ENCODE peak calls at places on chromosomes 16 and 17, in six cellular contexts. T is esophagus squamous epithelium; K is sigmoid colon; J is pancreas; A is CD8-positive, alpha-beta T cell; E is WTC11. D is an unnamed sample.

GRCh38 chr17:36600936-36601302 is 464 bp upstream of the MRM1 start:
- DNase-seq in T (no peak), K (no peak), J (no peak), A (no peak), E (no peak), D (no peak)

GRCh38 chr16:80161799-80162380 is 378.9 kb upstream of the DYNLRB2 start:
- DNase-seq in T (no peak), K (no peak), J (no peak), A (no peak), E (no peak), D (no peak)

GRCh38 chr16:6913535-6913934 is 419.1 kb upstream of the RBFOX1 start:
- DNase-seq in T (no peak), K (no peak), J (no peak), A (no peak), E (no peak), D (no peak)

GRCh38 chr17:49707246-49707607 is 537 bp downstream of the SLC35B1 start:
- DNase-seq in T (no peak), K (no peak), J (no peak), A (peak), E (no peak), D (no peak)

GRCh38 chr16:57485916-57486857 is at the start of gene DOK4:
- DNase-seq in T (no peak), K (peak), J (peak), A (peak), E (peak), D (peak)

GRCh38 chr17:68704897-68705296 is 103.7 kb upstream of the FAM20A start:
- DNase-seq in T (no peak), K (no peak), J (no peak), A (no peak), E (no peak), D (no peak)

GRCh38 chr17:63772801-63773271 is 561 bp downstream of the CCDC47 start:
- DNase-seq in T (no peak), K (no peak), J (no peak), A (no peak), E (no peak), D (no peak)

GRCh38 chr16:1781758-1782407 is 488 bp downstream of the SPSB3 start:
- DNase-seq in T (no peak), K (no peak), J (peak), A (peak), E (peak), D (no peak)

GRCh38 chr17:8151641-8152111 is 528 bp downstream of the PER1 start:
- DNase-seq in T (no peak), K (peak), J (peak), A (peak), E (no peak), D (no peak)

GRCh38 chr17:6160188-6160555 is 90.0 kb downstream of the WSCD1 start:
- DNase-seq in T (no peak), K (no peak), J (no peak), A (no peak), E (no peak), D (no peak)

GRCh38 chr17:65739026-65739425 is 177.6 kb upstream of the AXIN2 start:
- DNase-seq in T (no peak), K (no peak), J (no peak), A (no peak), E (no peak), D (no peak)

GRCh38 chr16:24598777-24599437 is 59.5 kb downstream of the RBBP6 start:
- DNase-seq in T (no peak), K (no peak), J (no peak), A (no peak), E (no peak), D (no peak)

GRCh38 chr16:73692861-73693260 is 603.8 kb upstream of the PSMD7 start:
- DNase-seq in T (no peak), K (no peak), J (no peak), A (no peak), E (no peak), D (no peak)

GRCh38 chr16:2224183-2224486 is 744 bp downstream of the E4F1 start:
- DNase-seq in T (no peak), K (no peak), J (no peak), A (no peak), E (no peak), D (no peak)

GRCh38 chr16:52035406-52035805 is 511.5 kb downstream of the TOX3 start:
- DNase-seq in T (no peak), K (no peak), J (no peak), A (no peak), E (no peak), D (no peak)

GRCh38 chr17:19288453-19288852 is 51.3 kb downstream of the EPN2 start:
- DNase-seq in T (no peak), K (no peak), J (no peak), A (no peak), E (peak), D (no peak)

GRCh38 chr17:48153711-48154642 is 46.4 kb downstream of the SNX11 start:
- DNase-seq in T (no peak), K (no peak), J (peak), A (no peak), E (peak), D (peak)

GRCh38 chr17:82301916-82302497 is 15.4 kb downstream of the CD7 start:
- DNase-seq in T (no peak), K (peak), J (peak), A (peak), E (no peak), D (peak)

GRCh38 chr17:58412910-58413630 is 4.3 kb downstream of the RNF43 start:
- DNase-seq in T (no peak), K (no peak), J (no peak), A (no peak), E (no peak), D (no peak)

GRCh38 chr16:70391881-70392481 is 45.3 kb downstream of the DDX19A start:
- DNase-seq in T (no peak), K (peak), J (no peak), A (no peak), E (no peak), D (no peak)

GRCh38 chr16:79013930-79014329 is 586.6 kb downstream of the MAF start:
- DNase-seq in T (no peak), K (no peak), J (no peak), A (no peak), E (no peak), D (no peak)

GRCh38 chr17:50265690-50266306 is 8.5 kb upstream of the TMEM92 start:
- DNase-seq in T (no peak), K (no peak), J (peak), A (no peak), E (no peak), D (no peak)

GRCh38 chr16:57175896-57176295 is 9.9 kb downstream of the PSME3IP1 start:
- DNase-seq in T (no peak), K (no peak), J (no peak), A (no peak), E (no peak), D (no peak)

GRCh38 chr16:87703835-87704375 is 61.9 kb downstream of the KLHDC4 start:
- DNase-seq in T (no peak), K (no peak), J (peak), A (no peak), E (no peak), D (no peak)

GRCh38 chr16:57679016-57679415 is 10.9 kb downstream of the ADGRG3 start:
- DNase-seq in T (no peak), K (no peak), J (no peak), A (no peak), E (no peak), D (no peak)

GRCh38 chr17:77208856-77209255 is 68.1 kb downstream of the SEC14L1 start:
- DNase-seq in T (no peak), K (no peak), J (no peak), A (no peak), E (no peak), D (no peak)

GRCh38 chr17:4940625-4941021 is 555 bp downstream of the RNF167 start:
- DNase-seq in T (no peak), K (no peak), J (peak), A (peak), E (no peak), D (no peak)

GRCh38 chr16:5604770-5605169 is 507.2 kb upstream of the EEF2KMT start:
- DNase-seq in T (no peak), K (no peak), J (no peak), A (no peak), E (no peak), D (no peak)
- TF ChIP-seq CTCF in T (peak), K (no peak), J (no peak), A (no peak), E (no peak), D (no peak)

GRCh38 chr16:71626018-71626857 is at the start of gene MARVELD3:
- DNase-seq in T (no peak), K (no peak), J (peak), A (peak), E (peak), D (peak)
- TF ChIP-seq CTCF in T (no peak), K (no peak), J (no peak), A (no peak), E (no peak), D (no peak)

DNA sequence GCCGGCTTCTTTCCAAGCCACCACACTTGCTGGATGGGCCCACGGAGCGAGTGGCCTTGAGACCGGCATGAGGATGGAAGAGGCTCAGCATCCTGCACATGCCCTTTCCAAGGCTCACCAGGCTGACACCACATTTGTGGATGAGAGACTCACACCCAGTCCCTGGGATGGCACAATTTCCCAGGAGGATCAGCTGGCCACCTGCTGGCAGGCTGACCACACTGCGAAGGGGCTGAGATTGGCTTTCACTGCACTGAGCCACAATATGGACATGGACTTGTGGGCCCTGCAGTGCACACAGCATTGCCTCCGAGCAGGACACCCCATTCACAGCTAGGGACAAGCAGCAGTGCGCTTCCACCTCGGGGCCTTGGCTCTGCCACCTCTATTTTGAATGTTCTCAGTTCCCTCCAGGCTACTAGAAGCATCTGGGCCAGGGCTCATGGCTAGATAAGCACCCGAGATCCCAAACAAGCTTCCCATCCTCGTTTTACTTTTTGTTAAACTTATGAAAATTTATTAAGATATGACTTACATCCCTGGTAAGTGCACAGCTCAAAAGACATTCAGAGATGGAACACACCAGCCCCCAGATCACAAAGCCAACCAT is 25.3 kb upstream of the KSR1 start:
- DNase-seq in T (no peak), K (peak), J (no peak), A (no peak), E (peak), D (no peak)
- TF ChIP-seq CTCF in T (peak), K (peak), J (peak), A (no peak), E (peak), D (peak)

GRCh38 chr16:31298958-31299357 is 39.2 kb downstream of the ITGAM start:
- DNase-seq in T (no peak), K (no peak), J (no peak), A (no peak), E (no peak), D (no peak)
- TF ChIP-seq CTCF in T (no peak), K (no peak), J (no peak), A (no peak), E (no peak), D (peak)